ENCODE peak calls at places on chromosome 3, in eight cellular contexts. One of them, this sample, is unnamed.

GRCh38 chr3:103644450-103644849 is 1209.6 kb downstream of the ZPLD1 start:
- DNase-seq in NCI-H345: no peak
- DNase-seq in M059J: peak; percentile 38
- DNase-seq in SK-N-DZ: peak; percentile 41
- DNase-seq in fibroblast of villous mesenchyme: no peak
- DNase-seq in GM12892: no peak
- DNase-seq in fibroblast of lung: no peak
- DNase-seq in NB4: no peak
- DNase-seq in this sample: no peak

GRCh38 chr3:180612363-180612762 is 10.4 kb downstream of the TTC14 start:
- DNase-seq in M059J: peak; percentile 50
- DNase-seq in fibroblast of lung: no peak
- DNase-seq in GM12892: no peak
- DNase-seq in SK-N-DZ: no peak
- DNase-seq in fibroblast of villous mesenchyme: no peak
- DNase-seq in NCI-H345: no peak
- DNase-seq in NB4: no peak
- DNase-seq in this sample: no peak

GRCh38 chr3:81658322-81658997 is 103.0 kb downstream of the GBE1 start:
- DNase-seq in NCI-H345: no peak
- DNase-seq in SK-N-DZ: no peak
- DNase-seq in fibroblast of villous mesenchyme: no peak
- DNase-seq in GM12892: no peak
- DNase-seq in M059J: no peak
- DNase-seq in fibroblast of lung: peak; percentile 3
- DNase-seq in NB4: no peak
- DNase-seq in this sample: no peak

GRCh38 chr3:11803977-11804903 is 42.4 kb downstream of the TAMM41 start:
- DNase-seq in M059J: peak; percentile 50
- DNase-seq in GM12892: peak; percentile 41
- DNase-seq in SK-N-DZ: peak; percentile 67
- DNase-seq in fibroblast of villous mesenchyme: peak; percentile 62
- DNase-seq in NCI-H345: peak; percentile 33
- DNase-seq in fibroblast of lung: peak; percentile 62
- DNase-seq in NB4: peak; percentile 63
- DNase-seq in this sample: peak; percentile 69

GRCh38 chr3:129441782-129442181 is 1.8 kb downstream of the IFT122 start:
- DNase-seq in fibroblast of lung: peak; percentile 77
- DNase-seq in M059J: peak; percentile 62
- DNase-seq in fibroblast of villous mesenchyme: peak; percentile 70
- DNase-seq in NCI-H345: no peak
- DNase-seq in SK-N-DZ: no peak
- DNase-seq in GM12892: no peak
- DNase-seq in NB4: peak; percentile 39
- DNase-seq in this sample: peak; percentile 47

GRCh38 chr3:194243172-194243861 is 107.4 kb downstream of the HES1 start:
- DNase-seq in NCI-H345: no peak
- DNase-seq in fibroblast of villous mesenchyme: no peak
- DNase-seq in GM12892: no peak
- DNase-seq in fibroblast of lung: no peak
- DNase-seq in M059J: no peak
- DNase-seq in NB4: no peak
- DNase-seq in SK-N-DZ: no peak
- DNase-seq in this sample: no peak

GRCh38 chr3:49899815-49900214 is 3.9 kb downstream of the MST1R start:
- DNase-seq in NCI-H345: no peak
- DNase-seq in GM12892: no peak
- DNase-seq in fibroblast of lung: peak; percentile 5
- DNase-seq in SK-N-DZ: peak; percentile 65
- DNase-seq in M059J: peak; percentile 9
- DNase-seq in NB4: peak; percentile 77
- DNase-seq in fibroblast of villous mesenchyme: no peak
- DNase-seq in this sample: no peak

GRCh38 chr3:5294360-5294759 is 106.9 kb downstream of the EDEM1 start:
- DNase-seq in NB4: no peak
- DNase-seq in SK-N-DZ: no peak
- DNase-seq in fibroblast of lung: no peak
- DNase-seq in M059J: peak; percentile 39
- DNase-seq in NCI-H345: no peak
- DNase-seq in GM12892: no peak
- DNase-seq in fibroblast of villous mesenchyme: no peak
- DNase-seq in this sample: peak; percentile 73

GRCh38 chr3:16070707-16071106 is 103.8 kb upstream of the GALNT15 start:
- DNase-seq in SK-N-DZ: no peak
- DNase-seq in GM12892: no peak
- DNase-seq in fibroblast of villous mesenchyme: no peak
- DNase-seq in NCI-H345: no peak
- DNase-seq in M059J: no peak
- DNase-seq in fibroblast of lung: no peak
- DNase-seq in NB4: no peak
- DNase-seq in this sample: no peak

GRCh38 chr3:33091746-33092145 is 5.2 kb downstream of the GLB1 start:
- DNase-seq in NCI-H345: no peak
- DNase-seq in GM12892: no peak
- DNase-seq in fibroblast of villous mesenchyme: no peak
- DNase-seq in NB4: no peak
- DNase-seq in SK-N-DZ: no peak
- DNase-seq in M059J: no peak
- DNase-seq in fibroblast of lung: no peak
- DNase-seq in this sample: no peak

GRCh38 chr3:188697127-188697526 is 474.6 kb upstream of the TPRG1 start:
- DNase-seq in NB4: no peak
- DNase-seq in fibroblast of villous mesenchyme: no peak
- DNase-seq in SK-N-DZ: peak; percentile 8
- DNase-seq in GM12892: no peak
- DNase-seq in NCI-H345: no peak
- DNase-seq in fibroblast of lung: no peak
- DNase-seq in M059J: no peak
- DNase-seq in this sample: no peak

GRCh38 chr3:175735866-175736265 is 876.7 kb downstream of the NAALADL2 start:
- DNase-seq in NB4: no peak
- DNase-seq in NCI-H345: no peak
- DNase-seq in M059J: no peak
- DNase-seq in fibroblast of villous mesenchyme: no peak
- DNase-seq in GM12892: no peak
- DNase-seq in SK-N-DZ: no peak
- DNase-seq in fibroblast of lung: no peak
- DNase-seq in this sample: no peak

GRCh38 chr3:194255252-194256039 is 95.7 kb downstream of the CPN2 start:
- DNase-seq in fibroblast of lung: no peak
- DNase-seq in fibroblast of villous mesenchyme: peak; percentile 91
- DNase-seq in M059J: no peak
- DNase-seq in NCI-H345: no peak
- DNase-seq in NB4: peak; percentile 100
- DNase-seq in GM12892: no peak
- DNase-seq in SK-N-DZ: peak; percentile 79
- DNase-seq in this sample: no peak

GRCh38 chr3:131796558-131796957 is 238.3 kb downstream of the CPNE4 start:
- DNase-seq in SK-N-DZ: peak; percentile 59
- DNase-seq in NCI-H345: no peak
- DNase-seq in fibroblast of lung: no peak
- DNase-seq in M059J: no peak
- DNase-seq in fibroblast of villous mesenchyme: no peak
- DNase-seq in GM12892: no peak
- DNase-seq in NB4: peak; percentile 63
- DNase-seq in this sample: no peak

GRCh38 chr3:150094150-150094932 is 123.6 kb upstream of the PFN2 start:
- DNase-seq in SK-N-DZ: no peak
- DNase-seq in fibroblast of villous mesenchyme: peak; percentile 34
- DNase-seq in fibroblast of lung: peak; percentile 39
- DNase-seq in NCI-H345: peak; percentile 43
- DNase-seq in NB4: no peak
- DNase-seq in GM12892: no peak
- DNase-seq in M059J: peak; percentile 92
- DNase-seq in this sample: no peak

GRCh38 chr3:81743096-81744025 is 18.1 kb downstream of the GBE1 start:
- DNase-seq in NB4: peak; percentile 66
- DNase-seq in M059J: peak; percentile 92
- DNase-seq in SK-N-DZ: no peak
- DNase-seq in NCI-H345: no peak
- DNase-seq in fibroblast of lung: peak; percentile 99
- DNase-seq in GM12892: no peak
- DNase-seq in fibroblast of villous mesenchyme: peak; percentile 97
- DNase-seq in this sample: peak; percentile 64

GRCh38 chr3:156149781-156150375 is 29.5 kb downstream of the KCNAB1 start:
- DNase-seq in NB4: no peak
- DNase-seq in fibroblast of villous mesenchyme: no peak
- DNase-seq in M059J: no peak
- DNase-seq in NCI-H345: no peak
- DNase-seq in SK-N-DZ: no peak
- DNase-seq in GM12892: no peak
- DNase-seq in fibroblast of lung: peak; percentile 17
- DNase-seq in this sample: no peak

GRCh38 chr3:133883657-133884546 is 11.8 kb downstream of the RAB6B start:
- DNase-seq in NCI-H345: no peak
- DNase-seq in NB4: no peak
- DNase-seq in fibroblast of lung: no peak
- DNase-seq in fibroblast of villous mesenchyme: no peak
- DNase-seq in GM12892: no peak
- DNase-seq in M059J: no peak
- DNase-seq in SK-N-DZ: no peak
- DNase-seq in this sample: no peak

GRCh38 chr3:172213168-172213567 is 173.8 kb downstream of the FNDC3B start:
- DNase-seq in SK-N-DZ: no peak
- DNase-seq in NB4: no peak
- DNase-seq in M059J: peak; percentile 84
- DNase-seq in fibroblast of villous mesenchyme: peak; percentile 99
- DNase-seq in GM12892: no peak
- DNase-seq in fibroblast of lung: peak; percentile 54
- DNase-seq in NCI-H345: no peak
- DNase-seq in this sample: no peak

GRCh38 chr3:129326591-129326990 is 47.9 kb downstream of the HMCES start:
- DNase-seq in fibroblast of villous mesenchyme: no peak
- DNase-seq in M059J: no peak
- DNase-seq in fibroblast of lung: no peak
- DNase-seq in GM12892: no peak
- DNase-seq in NCI-H345: no peak
- DNase-seq in NB4: no peak
- DNase-seq in SK-N-DZ: no peak
- DNase-seq in this sample: no peak

GRCh38 chr3:187136936-187137335 is 2.4 kb downstream of the RPL39L start:
- DNase-seq in GM12892: no peak
- DNase-seq in NCI-H345: no peak
- DNase-seq in NB4: peak; percentile 60
- DNase-seq in fibroblast of lung: peak; percentile 27
- DNase-seq in fibroblast of villous mesenchyme: no peak
- DNase-seq in SK-N-DZ: no peak
- DNase-seq in M059J: peak; percentile 76
- DNase-seq in this sample: peak; percentile 23

GRCh38 chr3:151770941-151771340 is 37.2 kb downstream of the AADACL2 start:
- DNase-seq in NCI-H345: no peak
- DNase-seq in GM12892: no peak
- DNase-seq in M059J: peak; percentile 87
- DNase-seq in fibroblast of lung: peak; percentile 37
- DNase-seq in fibroblast of villous mesenchyme: no peak
- DNase-seq in SK-N-DZ: no peak
- DNase-seq in NB4: peak; percentile 61
- DNase-seq in this sample: peak; percentile 37

GRCh38 chr3:158819282-158819681 is 17.4 kb downstream of the MFSD1 start:
- DNase-seq in NCI-H345: no peak
- DNase-seq in SK-N-DZ: no peak
- DNase-seq in M059J: no peak
- DNase-seq in fibroblast of lung: no peak
- DNase-seq in GM12892: no peak
- DNase-seq in fibroblast of villous mesenchyme: no peak
- DNase-seq in NB4: no peak
- DNase-seq in this sample: no peak

GRCh38 chr3:175672119-175672689 is 813.1 kb downstream of the NAALADL2 start:
- DNase-seq in SK-N-DZ: no peak
- DNase-seq in fibroblast of lung: peak; percentile 83
- DNase-seq in NB4: no peak
- DNase-seq in fibroblast of villous mesenchyme: peak; percentile 53
- DNase-seq in GM12892: no peak
- DNase-seq in NCI-H345: no peak
- DNase-seq in M059J: peak; percentile 63
- DNase-seq in this sample: peak; percentile 7

GRCh38 chr3:55556622-55557531 is 69.8 kb upstream of the WNT5A start:
- DNase-seq in NCI-H345: no peak
- DNase-seq in GM12892: no peak
- DNase-seq in M059J: peak; percentile 38
- DNase-seq in NB4: no peak
- DNase-seq in SK-N-DZ: no peak
- DNase-seq in fibroblast of lung: no peak
- DNase-seq in fibroblast of villous mesenchyme: no peak
- DNase-seq in this sample: peak; percentile 30

GRCh38 chr3:43689766-43690399 is 855 bp upstream of the ABHD5 start:
- DNase-seq in SK-N-DZ: no peak
- DNase-seq in fibroblast of villous mesenchyme: no peak
- DNase-seq in NB4: no peak
- DNase-seq in GM12892: no peak
- DNase-seq in M059J: no peak
- DNase-seq in NCI-H345: peak; percentile 43
- DNase-seq in fibroblast of lung: no peak
- DNase-seq in this sample: no peak

GRCh38 chr3:58049143-58049785 is 41.0 kb downstream of the FLNB start:
- DNase-seq in fibroblast of lung: peak; percentile 74
- DNase-seq in fibroblast of villous mesenchyme: peak; percentile 79
- DNase-seq in GM12892: no peak
- DNase-seq in NB4: no peak
- DNase-seq in NCI-H345: no peak
- DNase-seq in SK-N-DZ: no peak
- DNase-seq in M059J: peak; percentile 98
- DNase-seq in this sample: peak; percentile 53

GRCh38 chr3:11532865-11533490 is 110.7 kb downstream of the VGLL4 start:
- DNase-seq in M059J: peak; percentile 38
- DNase-seq in SK-N-DZ: no peak
- DNase-seq in NB4: no peak
- DNase-seq in fibroblast of lung: peak; percentile 87
- DNase-seq in GM12892: no peak
- DNase-seq in NCI-H345: no peak
- DNase-seq in fibroblast of villous mesenchyme: no peak
- DNase-seq in this sample: no peak

GRCh38 chr3:7630925-7631324 is 770.0 kb downstream of the GRM7 start:
- DNase-seq in fibroblast of lung: peak; percentile 43
- DNase-seq in NCI-H345: no peak
- DNase-seq in SK-N-DZ: peak; percentile 13
- DNase-seq in NB4: no peak
- DNase-seq in GM12892: no peak
- DNase-seq in fibroblast of villous mesenchyme: peak; percentile 17
- DNase-seq in M059J: no peak
- DNase-seq in this sample: no peak

GRCh38 chr3:45666729-45667440 is 22.3 kb upstream of the SACM1L start:
- DNase-seq in SK-N-DZ: no peak
- DNase-seq in NB4: no peak
- DNase-seq in NCI-H345: no peak
- DNase-seq in fibroblast of lung: peak; percentile 56
- DNase-seq in fibroblast of villous mesenchyme: no peak
- DNase-seq in M059J: peak; percentile 80
- DNase-seq in GM12892: no peak
- DNase-seq in this sample: peak; percentile 41

GRCh38 chr3:172530566-172530965 is 7.3 kb upstream of the TNFSF10 start:
- DNase-seq in SK-N-DZ: no peak
- DNase-seq in GM12892: no peak
- DNase-seq in NB4: peak; percentile 91
- DNase-seq in fibroblast of villous mesenchyme: peak; percentile 69
- DNase-seq in NCI-H345: no peak
- DNase-seq in M059J: no peak
- DNase-seq in fibroblast of lung: peak; percentile 33
- DNase-seq in this sample: no peak

GRCh38 chr3:192577271-192577670 is 150.1 kb downstream of the FGF12 start:
- DNase-seq in NCI-H345: no peak
- DNase-seq in NB4: no peak
- DNase-seq in SK-N-DZ: no peak
- DNase-seq in GM12892: no peak
- DNase-seq in fibroblast of villous mesenchyme: no peak
- DNase-seq in M059J: no peak
- DNase-seq in fibroblast of lung: no peak
- DNase-seq in this sample: no peak